ENCODE peak calls at places on chromosome 14, in four cellular contexts. E is CD8-positive, alpha-beta T cell; L is fibroblast of lung; Z is lung. R is an unnamed sample.

GRCh38 chr14:28467611-28468010 is 299.0 kb upstream of the FOXG1 start:
- DNase-seq in E (no peak), L (no peak), Z (no peak), R (no peak)

GRCh38 chr14:29648045-29648444 is 279.6 kb downstream of the PRKD1 start:
- DNase-seq in E (no peak), L (peak; percentile 18), Z (no peak), R (no peak)

GRCh38 chr14:78232666-78233065 is 62.5 kb downstream of the NRXN3 start:
- DNase-seq in E (no peak), L (no peak), Z (no peak), R (no peak)

GRCh38 chr14:74504412-74504811 is 10.8 kb downstream of the ISCA2 start:
- DNase-seq in E (no peak), L (no peak), Z (no peak), R (no peak)

GRCh38 chr14:96151242-96151641 is 53.4 kb upstream of the BDKRB2 start:
- DNase-seq in E (no peak), L (no peak), Z (no peak), R (no peak)

GRCh38 chr14:93005838-93006237 is 82.9 kb downstream of the CHGA start:
- DNase-seq in E (no peak), L (no peak), Z (no peak), R (no peak)

GRCh38 chr14:105881021-105881930 is 354.9 kb downstream of the TMEM121 start:
- DNase-seq in E (no peak), L (no peak), Z (no peak), R (no peak)

GRCh38 chr14:100654814-100655795 is 67.9 kb upstream of the BEGAIN start:
- DNase-seq in E (peak; percentile 31), L (peak; percentile 50), Z (no peak), R (no peak)

GRCh38 chr14:93936245-93936644 is 9.1 kb downstream of the FAM181A start:
- DNase-seq in E (no peak), L (no peak), Z (no peak), R (no peak)

GRCh38 chr14:106691601-106692291 is 1165.4 kb downstream of the TMEM121 start:
- DNase-seq in E (no peak), L (no peak), Z (no peak), R (no peak)

GRCh38 chr14:57390806-57391562 is 598 bp downstream of the NAA30 start:
- DNase-seq in E (peak; percentile 9), L (peak; percentile 50), Z (no peak), R (no peak)

GRCh38 chr14:57889245-57889644 is 23.4 kb upstream of the SLC35F4 start:
- DNase-seq in E (no peak), L (peak; percentile 26), Z (peak; percentile 64), R (no peak)

GRCh38 chr14:99123208-99123870 is 148.7 kb downstream of the BCL11B start:
- DNase-seq in E (no peak), L (no peak), Z (peak; percentile 18), R (no peak)

GRCh38 chr14:49970474-49971147 is 77.7 kb downstream of the ARF6 start:
- DNase-seq in E (no peak), L (peak; percentile 65), Z (no peak), R (no peak)

GRCh38 chr14:29865299-29865698 is 62.3 kb downstream of the PRKD1 start:
- DNase-seq in E (no peak), L (peak; percentile 11), Z (no peak), R (no peak)

GRCh38 chr14:100820945-100821344 is 5.0 kb upstream of the MEG3 start:
- DNase-seq in E (no peak), L (no peak), Z (no peak), R (no peak)

GRCh38 chr14:68780358-68781160 is 12.3 kb downstream of the ZFP36L1 start:
- DNase-seq in E (no peak), L (peak; percentile 73), Z (peak; percentile 57), R (no peak)

GRCh38 chr14:99995700-99996356 is 69.4 kb upstream of the EVL start:
- DNase-seq in E (peak; percentile 53), L (peak; percentile 28), Z (peak; percentile 67), R (peak; percentile 45)

GRCh38 chr14:68466491-68466977 is 326.3 kb downstream of the ZFP36L1 start:
- DNase-seq in E (no peak), L (peak; percentile 98), Z (no peak), R (no peak)

GRCh38 chr14:68556253-68556652 is 236.6 kb downstream of the ZFP36L1 start:
- DNase-seq in E (no peak), L (no peak), Z (no peak), R (no peak)

GRCh38 chr14:101235042-101235871 is 326.0 kb upstream of the DIO3 start:
- DNase-seq in E (no peak), L (peak; percentile 34), Z (peak; percentile 53), R (no peak)

GRCh38 chr14:94906577-94906976 is 136.7 kb upstream of the GSC start:
- DNase-seq in E (no peak), L (no peak), Z (no peak), R (no peak)

GRCh38 chr14:94598816-94599655 is 13.2 kb upstream of the SERPINA3 start:
- DNase-seq in E (no peak), L (peak; percentile 99), Z (peak; percentile 62), R (no peak)

GRCh38 chr14:105058521-105059034 is 6.7 kb downstream of the GPR132 start:
- DNase-seq in E (no peak), L (no peak), Z (no peak), R (no peak)

GRCh38 chr14:61177279-61178225 is 103.6 kb downstream of the TMEM30B start:
- DNase-seq in E (no peak), L (peak; percentile 79), Z (no peak), R (no peak)

GRCh38 chr14:79548836-79549235 is 662.5 kb downstream of the DIO2 start:
- DNase-seq in E (no peak), L (no peak), Z (no peak), R (no peak)

GRCh38 chr14:20757963-20758362 is 10.2 kb upstream of the EDDM3B start:
- DNase-seq in E (no peak), L (no peak), Z (no peak), R (no peak)

GRCh38 chr14:49975286-49975685 is 82.4 kb downstream of the ARF6 start:
- DNase-seq in E (no peak), L (peak; percentile 97), Z (no peak), R (no peak)

GRCh38 chr14:99572173-99572999 is 31.6 kb downstream of the CCDC85C start:
- DNase-seq in E (no peak), L (no peak), Z (no peak), R (no peak)

GRCh38 chr14:50619569-50620141 is 48.5 kb downstream of the SAV1 start:
- DNase-seq in E (no peak), L (peak; percentile 44), Z (no peak), R (no peak)

GRCh38 chr14:95876769-95877490 is at the start of gene TUNAR:
- DNase-seq in E (no peak), L (peak; percentile 23), Z (no peak), R (no peak)

GRCh38 chr14:24234095-24235020 is 1.6 kb downstream of the GMPR2 start:
- DNase-seq in E (no peak), L (no peak), Z (no peak), R (no peak)

GRCh38 chr14:24232645-24233537 is at the start of gene GMPR2:
- DNase-seq in E (no peak), L (no peak), Z (no peak), R (peak; percentile 50)

GRCh38 chr14:24231263-24232120 is 675 bp downstream of the NEDD8 start:
- DNase-seq in E (no peak), L (no peak), Z (no peak), R (no peak)

GRCh38 chr14:24233538-24233866 is 773 bp downstream of the GMPR2 start:
- DNase-seq in E (no peak), L (no peak), Z (no peak), R (no peak)

GRCh38 chr14:24232121-24232644 is at the start of gene NEDD8:
- DNase-seq in E (peak; percentile 81), L (peak; percentile 94), Z (peak; percentile 94), R (peak; percentile 52)
- H3K4me1 ChIP-seq in E (peaks cover 27% of the 10 kb centered on the region), L (peaks cover 15% of the 10 kb centered on the region), Z (peaks cover 12% of the 10 kb centered on the region), R (no peaks in the 10 kb centered on the region)

GRCh38 chr14:64060199-64060545 is 207.4 kb downstream of the SYNE2 start:
- DNase-seq in E (no peak), L (no peak), Z (no peak), R (no peak)
- H3K27ac ChIP-seq in E (no peak overlapping the region), L (no peak overlapping the region), Z (no peak overlapping the region), R (no peak overlapping the region)

GRCh38 chr14:88323086-88323519 is at the start of gene KCNK10:
- DNase-seq in E (no peak), L (peak; percentile 13), Z (no peak), R (no peak)

GRCh38 chr14:88326352-88327103 is 3.5 kb upstream of the KCNK10 start:
- DNase-seq in E (no peak), L (no peak), Z (no peak), R (no peak)

GRCh38 chr14:88323520-88324199 is 591 bp upstream of the KCNK10 start:
- DNase-seq in E (no peak), L (peak; percentile 41), Z (no peak), R (no peak)

GRCh38 chr14:88325883-88326282 is 2.8 kb upstream of the KCNK10 start:
- DNase-seq in E (no peak), L (no peak), Z (no peak), R (no peak)

DNA sequence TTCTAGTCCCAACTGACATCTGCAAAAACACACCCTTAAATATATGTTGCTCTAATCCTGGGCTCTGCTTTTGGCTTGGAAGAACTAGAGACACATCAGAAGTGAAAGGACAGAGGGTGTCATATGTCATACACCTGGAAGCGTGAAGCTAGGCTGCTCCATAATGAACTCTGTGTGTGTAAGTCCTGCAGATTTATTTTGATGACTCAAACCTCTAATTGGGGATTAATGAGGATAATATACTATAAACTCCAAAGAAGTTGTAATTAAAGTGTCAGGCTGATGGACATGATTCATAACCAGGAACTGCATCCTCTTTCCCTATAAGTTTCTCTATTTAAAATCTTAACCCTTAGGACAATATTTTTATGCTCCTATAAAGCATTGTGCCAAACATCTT is 4.4 kb upstream of the KCNK10 start:
- DNase-seq in E (no peak), L (no peak), Z (no peak), R (no peak)
- H3K27me3 ChIP-seq in E (peaks cover 4% of the 10 kb centered on the region), L (peaks cover 22% of the 10 kb centered on the region), Z (peaks cover 23% of the 10 kb centered on the region), R (peaks cover 45% of the 10 kb centered on the region)

GRCh38 chr14:22561661-22562579 is 27.1 kb downstream of the DAD1 start:
- DNase-seq in E (peak; percentile 59), L (no peak), Z (peak; percentile 70), R (no peak)
- H3K4me1 ChIP-seq in E (peaks cover 96% of the 10 kb centered on the region), L (no peaks in the 10 kb centered on the region), Z (peaks cover 20% of the 10 kb centered on the region), R (no peaks in the 10 kb centered on the region)

GRCh38 chr14:76500011-76500410 is 124.1 kb downstream of the ESRRB start:
- DNase-seq in E (no peak), L (peak; percentile 62), Z (no peak), R (no peak)

GRCh38 chr14:76502638-76503037 is 126.7 kb downstream of the ESRRB start:
- DNase-seq in E (no peak), L (no peak), Z (no peak), R (no peak)

GRCh38 chr14:76500480-76500879 is 124.5 kb downstream of the ESRRB start:
- DNase-seq in E (no peak), L (no peak), Z (no peak), R (no peak)

GRCh38 chr14:76501156-76501555 is 125.2 kb downstream of the ESRRB start:
- DNase-seq in E (no peak), L (no peak), Z (no peak), R (no peak)

DNA sequence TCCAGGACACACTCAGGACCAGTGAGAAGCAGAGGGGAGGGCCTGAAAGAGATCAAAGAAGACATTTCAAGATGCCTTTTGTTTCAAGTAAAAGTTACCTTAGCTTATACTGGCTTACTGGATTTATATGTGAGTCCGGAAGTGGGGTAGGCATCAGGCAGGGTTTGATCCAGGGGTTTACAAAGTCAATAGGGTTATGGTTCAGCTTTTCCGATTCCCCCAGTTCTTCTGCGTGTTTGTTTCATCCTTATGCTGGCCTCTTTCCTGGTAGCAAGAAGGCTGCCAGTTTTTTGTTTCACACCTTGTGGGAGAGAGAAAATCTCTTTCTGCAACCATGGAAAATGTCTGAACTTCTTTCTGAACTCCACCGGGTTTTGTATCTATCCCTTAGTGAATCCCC is 126.3 kb downstream of the ESRRB start:
- DNase-seq in E (no peak), L (no peak), Z (no peak), R (no peak)
- H3K27ac ChIP-seq in E (no peak overlapping the region), L (no peak overlapping the region), Z (no peak overlapping the region), R (no peak overlapping the region)